ENCODE peak calls at places on chromosomes 5 and 9, in four cellular contexts. O is ascending aorta, B is neural crest cell, I is uterus. X is an unnamed sample.

GRCh38 chr9:68851657-68852056 is 146.6 kb downstream of the PIP5K1B start:
- DNase-seq in O (no peak), B (no peak), I (no peak), X (no peak)

GRCh38 chr9:134950811-134951210 is 33.1 kb upstream of the FCN1 start:
- DNase-seq in O (no peak), B (no peak), I (no peak), X (no peak)

GRCh38 chr9:138121438-138122050 is 244.0 kb downstream of the CACNA1B start:
- DNase-seq in O (no peak), B (no peak), I (no peak), X (no peak)

GRCh38 chr9:71758277-71758676 is 10.0 kb downstream of the CEMIP2 start:
- DNase-seq in O (no peak), B (no peak), I (no peak), X (no peak)

GRCh38 chr5:13910637-13911288 is 33.7 kb downstream of the DNAH5 start:
- DNase-seq in O (no peak), B (no peak), I (no peak), X (no peak)

GRCh38 chr9:101536938-101537337 is 3.3 kb downstream of the RNF20 start:
- DNase-seq in O (no peak), B (peak), I (no peak), X (no peak)

GRCh38 chr9:90841213-90841612 is 39.6 kb downstream of the SYK start:
- DNase-seq in O (no peak), B (no peak), I (no peak), X (no peak)

GRCh38 chr5:36150676-36151433 is 832 bp downstream of the LMBRD2 start:
- DNase-seq in O (no peak), B (peak), I (no peak), X (peak)

GRCh38 chr5:80037366-80037765 is 2.2 kb downstream of the THBS4 start:
- DNase-seq in O (no peak), B (no peak), I (no peak), X (no peak)

GRCh38 chr5:178372091-178372695 is 139.6 kb upstream of the PHYKPL start:
- DNase-seq in O (no peak), B (no peak), I (peak), X (no peak)

GRCh38 chr9:90778746-90779145 is 22.9 kb upstream of the SYK start:
- DNase-seq in O (no peak), B (no peak), I (no peak), X (no peak)

GRCh38 chr5:124477577-124477976 is 268.9 kb downstream of the ZNF608 start:
- DNase-seq in O (no peak), B (no peak), I (no peak), X (no peak)

GRCh38 chr5:36161317-36161716 is 9.4 kb downstream of the SKP2 start:
- DNase-seq in O (no peak), B (no peak), I (no peak), X (no peak)

GRCh38 chr5:77082280-77082679 is 4.8 kb downstream of the ZBED3 start:
- DNase-seq in O (no peak), B (no peak), I (no peak), X (no peak)

GRCh38 chr5:77083088-77083487 is 4.0 kb downstream of the ZBED3 start:
- DNase-seq in O (no peak), B (no peak), I (no peak), X (peak)

GRCh38 chr5:77080905-77081304 is 6.2 kb downstream of the ZBED3 start:
- DNase-seq in O (no peak), B (no peak), I (no peak), X (no peak)

GRCh38 chr5:77087484-77088291 is 603 bp upstream of the ZBED3 start:
- DNase-seq in O (no peak), B (no peak), I (no peak), X (no peak)

GRCh38 chr5:77086611-77087483 is at the start of gene ZBED3:
- DNase-seq in O (peak), B (peak), I (peak), X (peak)
- TF ChIP-seq CTCF in O (peak), B (peak), I (no peak), X (no peak)

GRCh38 chr5:956941-957729 is 51.5 kb upstream of the NKD2 start:
- DNase-seq in O (no peak), B (no peak), I (no peak), X (peak)
- TF ChIP-seq CTCF in O (no peak), B (peak), I (no peak), X (no peak)

DNA sequence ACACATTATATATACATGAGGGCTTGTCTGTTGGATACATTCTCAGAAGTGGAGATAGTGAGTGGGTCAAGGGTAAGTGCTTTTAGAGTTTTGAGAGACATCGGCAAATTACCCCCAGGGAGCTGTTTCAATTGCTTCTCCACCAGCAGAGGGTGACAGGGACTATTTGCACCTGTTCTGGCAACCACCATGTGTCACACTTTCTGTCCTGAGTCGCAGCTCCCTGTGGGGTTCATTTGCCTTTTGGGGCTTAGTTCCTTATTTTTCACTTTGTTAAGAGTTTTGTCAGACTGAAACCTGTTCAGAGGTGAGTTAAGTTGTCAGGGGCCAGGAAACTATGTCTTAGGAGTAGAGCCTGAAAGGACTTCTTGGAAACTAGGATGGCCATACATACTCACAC is 20.1 kb upstream of the SLC36A1 start:
- DNase-seq in O (no peak), B (no peak), I (no peak), X (peak)
- TF ChIP-seq CTCF in O (no peak), B (no peak), I (no peak), X (no peak)

GRCh38 chr5:131170540-131171275 is at the start of gene LYRM7:
- DNase-seq in O (peak), B (peak), I (peak), X (peak)
- TF ChIP-seq CTCF in O (no peak), B (peak), I (no peak), X (no peak)

DNA sequence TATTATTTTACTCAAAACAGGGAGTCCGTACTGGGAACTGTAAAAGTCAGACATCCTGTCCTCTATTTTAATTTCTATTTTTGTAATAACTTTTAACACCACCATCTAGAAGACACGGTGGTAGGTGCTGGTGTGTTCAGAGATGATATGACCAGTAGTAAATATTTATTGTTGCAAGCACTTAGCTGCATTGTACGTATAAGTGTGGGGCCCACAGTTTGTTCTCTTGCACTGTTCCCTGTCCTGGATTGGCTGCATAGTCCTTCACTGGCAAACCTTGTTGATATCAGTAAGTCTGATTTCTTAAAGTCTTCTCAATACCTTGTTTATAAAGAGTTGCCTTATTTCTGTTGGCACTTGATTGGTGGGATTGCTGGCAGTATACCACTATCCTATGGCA is 24.6 kb upstream of the IL9 start:
- DNase-seq in O (no peak), B (no peak), I (no peak), X (no peak)
- TF ChIP-seq CTCF in O (no peak), B (no peak), I (no peak), X (no peak)

X was measured in GM13976.